ENCODE peak calls at places on chromosomes 16 and 17, in six cellular contexts. T is astrocyte of the spinal cord, V is progenitor cell of endocrine pancreas, Q is choroid plexus epithelial cell, K is fibroblast of mammary gland, S is RWPE2. A is an unnamed sample.

GRCh38 chr17:38656959-38657823 is 17.6 kb downstream of the EPOP start:
- DNase-seq in T (no peak), V (no peak), Q (no peak), K (no peak), S (no peak), A (no peak)

GRCh38 chr17:5003214-5003867 is 5.6 kb downstream of the KIF1C start:
- DNase-seq in T (no peak), V (no peak), Q (no peak), K (no peak), S (no peak), A (no peak)

GRCh38 chr16:54422569-54422978 is 136.0 kb upstream of the IRX3 start:
- DNase-seq in T (no peak), V (no peak), Q (no peak), K (no peak), S (no peak), A (no peak)

GRCh38 chr16:38941-39892 is 14.2 kb downstream of the POLR3K start:
- DNase-seq in T (no peak), V (no peak), Q (no peak), K (no peak), S (no peak), A (no peak)

GRCh38 chr16:14015461-14015860 is 55.7 kb upstream of the MRTFB start:
- DNase-seq in T (no peak), V (no peak), Q (no peak), K (no peak), S (no peak), A (no peak)

GRCh38 chr16:3295783-3296182 is 9.4 kb downstream of the TIGD7 start:
- DNase-seq in T (no peak), V (no peak), Q (no peak), K (no peak), S (no peak), A (no peak)

GRCh38 chr16:78179666-78180065 is 80.2 kb downstream of the WWOX start:
- DNase-seq in T (no peak), V (no peak), Q (no peak), K (no peak), S (no peak), A (no peak)

GRCh38 chr16:80948886-80949502 is 57.7 kb downstream of the CMC2 start:
- DNase-seq in T (peak), V (no peak), Q (peak), K (peak), S (no peak), A (no peak)

GRCh38 chr16:2016407-2016922 is 3.1 kb upstream of the NPW start:
- DNase-seq in T (no peak), V (no peak), Q (no peak), K (no peak), S (no peak), A (no peak)

GRCh38 chr17:79617304-79617703 is 6.5 kb upstream of the RBFOX3 start:
- DNase-seq in T (no peak), V (no peak), Q (no peak), K (no peak), S (peak), A (no peak)

GRCh38 chr16:68665501-68665900 is 20.4 kb downstream of the CDH3 start:
- DNase-seq in T (no peak), V (no peak), Q (no peak), K (no peak), S (peak), A (no peak)

GRCh38 chr17:82059272-82060000 is 6.2 kb downstream of the DUS1L start:
- DNase-seq in T (no peak), V (no peak), Q (no peak), K (no peak), S (peak), A (no peak)

GRCh38 chr17:2709173-2709661 is 2.3 kb downstream of the CLUH start:
- DNase-seq in T (no peak), V (no peak), Q (no peak), K (no peak), S (peak), A (no peak)

GRCh38 chr17:77441130-77441920 is 300.6 kb downstream of the SEC14L1 start:
- DNase-seq in T (no peak), V (no peak), Q (no peak), K (no peak), S (no peak), A (no peak)
- TF ChIP-seq CTCF in T (no peak), V (no peak), Q (peak), K (no peak), S (no peak), A (no peak)

DNA sequence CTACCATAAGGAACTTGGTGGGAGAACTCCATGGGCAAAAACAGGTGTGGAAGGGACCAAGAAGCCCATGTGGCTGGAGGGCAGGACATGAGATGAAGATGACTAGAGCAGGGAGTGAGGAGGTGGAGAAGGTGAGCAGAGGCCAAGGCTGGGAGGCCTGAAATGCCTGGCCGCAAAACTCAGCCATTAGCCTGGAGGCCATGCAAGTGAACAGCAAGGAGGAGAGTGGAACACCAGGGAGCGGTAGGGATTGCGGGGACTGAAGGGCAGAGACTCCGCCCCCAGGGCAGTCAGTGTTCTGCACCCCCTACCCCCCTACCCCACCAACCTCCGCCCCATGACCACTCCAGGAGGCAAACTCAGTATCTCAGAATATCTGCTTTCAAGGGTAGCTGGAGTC is 17.0 kb downstream of the BCL7C start:
- DNase-seq in T (no peak), V (no peak), Q (no peak), K (peak), S (no peak), A (no peak)
- TF ChIP-seq CTCF in T (no peak), V (peak), Q (no peak), K (no peak), S (no peak), A (no peak)

DNA sequence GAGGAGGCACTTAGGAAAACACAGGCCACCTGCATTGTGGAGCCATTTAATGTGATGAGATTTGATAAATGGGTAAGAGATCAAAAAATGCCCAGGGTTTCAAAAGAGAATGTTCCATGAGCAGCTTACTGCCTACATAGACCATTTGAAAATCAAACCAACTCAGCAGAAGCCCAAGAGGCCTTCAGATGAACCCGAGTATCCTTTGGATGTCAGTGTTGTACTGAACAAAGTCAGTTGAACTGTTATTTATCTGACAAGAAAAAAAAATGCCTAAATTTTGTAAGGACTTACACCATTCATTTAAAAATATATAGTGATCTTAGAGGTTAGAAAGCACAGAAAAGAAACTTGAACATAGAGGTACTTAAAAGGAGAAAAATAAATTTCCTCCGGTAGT is 381.7 kb downstream of the ZFHX3 start:
- DNase-seq in T (no peak), V (no peak), Q (peak), K (peak), S (no peak), A (no peak)
- TF ChIP-seq CTCF in T (no peak), V (no peak), Q (no peak), K (no peak), S (no peak), A (no peak)

GRCh38 chr16:57859331-57859730 is 57.0 kb upstream of the KIFC3 start:
- DNase-seq in T (peak), V (no peak), Q (peak), K (peak), S (no peak), A (no peak)
- TF ChIP-seq CTCF in T (peak), V (peak), Q (peak), K (peak), S (peak), A (peak)

GRCh38 chr16:66551362-66551761 is 1.0 kb upstream of the CKLF start:
- DNase-seq in T (no peak), V (no peak), Q (peak), K (peak), S (no peak), A (no peak)
- TF ChIP-seq CTCF in T (peak), V (peak), Q (peak), K (peak), S (peak), A (no peak)